ENCODE peak calls at places on chromosomes 11 and 22, in five cellular contexts. F, C, B, Z and I are unnamed samples.

GRCh38 chr22:46789992-46790391 is 27.5 kb downstream of the TBC1D22A start:
- DNase-seq in F (no peak), C (peak), B (no peak), Z (no peak), I (no peak)

GRCh38 chr11:64695548-64695947 is 27.4 kb downstream of the NRXN2 start:
- DNase-seq in F (no peak), C (no peak), B (no peak), Z (no peak), I (no peak)

GRCh38 chr11:126704144-126704543 is 296.4 kb downstream of the KIRREL3 start:
- DNase-seq in F (no peak), C (no peak), B (no peak), Z (no peak), I (no peak)

GRCh38 chr22:47618611-47619010 is 856.2 kb downstream of the TBC1D22A start:
- DNase-seq in F (no peak), C (no peak), B (no peak), Z (no peak), I (no peak)

GRCh38 chr11:84720706-84721402 is 906.3 kb downstream of the DLG2 start:
- DNase-seq in F (no peak), C (peak), B (no peak), Z (no peak), I (no peak)

GRCh38 chr11:57762235-57762866 is 749 bp downstream of the CTNND1 start:
- DNase-seq in F (peak), C (no peak), B (no peak), Z (no peak), I (no peak)

GRCh38 chr11:118398797-118399564 is 2.4 kb upstream of the ATP5MG start:
- DNase-seq in F (no peak), C (no peak), B (no peak), Z (no peak), I (peak)

GRCh38 chr11:22044126-22044525 is 148.8 kb upstream of the ANO5 start:
- DNase-seq in F (no peak), C (no peak), B (no peak), Z (no peak), I (no peak)

GRCh38 chr11:86954288-86955110 is 696 bp downstream of the FZD4 start:
- DNase-seq in F (peak), C (no peak), B (no peak), Z (no peak), I (no peak)